ENCODE peak calls at places on chromosome 18, in seven cellular contexts. One of them, this sample, is unnamed.

GRCh38 chr18:13223341-13224148 is 5.0 kb downstream of the LDLRAD4 start:
- DNase-seq in neuronal stem cell: no peak
- DNase-seq in cardiac fibroblast: no peak
- DNase-seq in CD4-positive, CD25-positive, alpha-beta regulatory T cell: no peak
- DNase-seq in right atrium auricular region: peak; percentile 62
- DNase-seq in hepatocyte: no peak
- DNase-seq in heart left ventricle: no peak
- DNase-seq in this sample: no peak

GRCh38 chr18:72674710-72675109 is 130.6 kb upstream of the CBLN2 start:
- DNase-seq in cardiac fibroblast: no peak
- DNase-seq in hepatocyte: no peak
- DNase-seq in neuronal stem cell: no peak
- DNase-seq in heart left ventricle: no peak
- DNase-seq in right atrium auricular region: no peak
- DNase-seq in CD4-positive, CD25-positive, alpha-beta regulatory T cell: no peak
- DNase-seq in this sample: no peak

GRCh38 chr18:12067671-12068070 is 26.0 kb upstream of the ANKRD62 start:
- DNase-seq in right atrium auricular region: no peak
- DNase-seq in heart left ventricle: no peak
- DNase-seq in neuronal stem cell: no peak
- DNase-seq in cardiac fibroblast: no peak
- DNase-seq in CD4-positive, CD25-positive, alpha-beta regulatory T cell: no peak
- DNase-seq in hepatocyte: no peak
- DNase-seq in this sample: no peak

GRCh38 chr18:8357320-8357719 is 251.9 kb upstream of the RAB12 start:
- DNase-seq in neuronal stem cell: no peak
- DNase-seq in heart left ventricle: no peak
- DNase-seq in hepatocyte: no peak
- DNase-seq in right atrium auricular region: no peak
- DNase-seq in cardiac fibroblast: no peak
- DNase-seq in CD4-positive, CD25-positive, alpha-beta regulatory T cell: no peak
- DNase-seq in this sample: no peak

GRCh38 chr18:28834889-28835288 is 658.0 kb upstream of the CDH2 start:
- DNase-seq in right atrium auricular region: no peak
- DNase-seq in hepatocyte: no peak
- DNase-seq in CD4-positive, CD25-positive, alpha-beta regulatory T cell: no peak
- DNase-seq in neuronal stem cell: no peak
- DNase-seq in heart left ventricle: no peak
- DNase-seq in cardiac fibroblast: peak; percentile 85
- DNase-seq in this sample: peak; percentile 76

GRCh38 chr18:47679864-47680263 is 250.6 kb downstream of the SMAD2 start:
- DNase-seq in cardiac fibroblast: no peak
- DNase-seq in hepatocyte: no peak
- DNase-seq in neuronal stem cell: no peak
- DNase-seq in CD4-positive, CD25-positive, alpha-beta regulatory T cell: no peak
- DNase-seq in right atrium auricular region: no peak
- DNase-seq in heart left ventricle: no peak
- DNase-seq in this sample: no peak

GRCh38 chr18:76445275-76445674 is 49.8 kb downstream of the ZNF516 start:
- DNase-seq in right atrium auricular region: no peak
- DNase-seq in hepatocyte: no peak
- DNase-seq in CD4-positive, CD25-positive, alpha-beta regulatory T cell: no peak
- DNase-seq in neuronal stem cell: no peak
- DNase-seq in heart left ventricle: no peak
- DNase-seq in cardiac fibroblast: peak; percentile 87
- DNase-seq in this sample: peak; percentile 79

GRCh38 chr18:79526468-79527460 is 131.0 kb downstream of the NFATC1 start:
- DNase-seq in right atrium auricular region: peak; percentile 79
- DNase-seq in heart left ventricle: peak; percentile 74
- DNase-seq in hepatocyte: no peak
- DNase-seq in neuronal stem cell: no peak
- DNase-seq in cardiac fibroblast: no peak
- DNase-seq in CD4-positive, CD25-positive, alpha-beta regulatory T cell: no peak
- DNase-seq in this sample: no peak

GRCh38 chr18:6778459-6778858 is 48.9 kb downstream of the ARHGAP28 start:
- DNase-seq in cardiac fibroblast: no peak
- DNase-seq in right atrium auricular region: no peak
- DNase-seq in heart left ventricle: no peak
- DNase-seq in CD4-positive, CD25-positive, alpha-beta regulatory T cell: no peak
- DNase-seq in hepatocyte: no peak
- DNase-seq in neuronal stem cell: no peak
- DNase-seq in this sample: no peak

GRCh38 chr18:57150828-57151227 is 3.9 kb downstream of the BOD1L2 start:
- DNase-seq in right atrium auricular region: no peak
- DNase-seq in CD4-positive, CD25-positive, alpha-beta regulatory T cell: no peak
- DNase-seq in cardiac fibroblast: no peak
- DNase-seq in neuronal stem cell: peak; percentile 27
- DNase-seq in hepatocyte: peak; percentile 9
- DNase-seq in heart left ventricle: no peak
- DNase-seq in this sample: no peak

GRCh38 chr18:57154389-57154788 is 7.5 kb downstream of the BOD1L2 start:
- DNase-seq in right atrium auricular region: no peak
- DNase-seq in hepatocyte: no peak
- DNase-seq in cardiac fibroblast: no peak
- DNase-seq in heart left ventricle: no peak
- DNase-seq in neuronal stem cell: no peak
- DNase-seq in CD4-positive, CD25-positive, alpha-beta regulatory T cell: no peak
- DNase-seq in this sample: no peak

GRCh38 chr18:57148263-57148662 is 1.4 kb downstream of the BOD1L2 start:
- DNase-seq in hepatocyte: no peak
- DNase-seq in cardiac fibroblast: no peak
- DNase-seq in heart left ventricle: no peak
- DNase-seq in CD4-positive, CD25-positive, alpha-beta regulatory T cell: no peak
- DNase-seq in right atrium auricular region: no peak
- DNase-seq in neuronal stem cell: no peak
- DNase-seq in this sample: no peak

GRCh38 chr18:57146956-57147636 is at the start of gene BOD1L2:
- DNase-seq in CD4-positive, CD25-positive, alpha-beta regulatory T cell: no peak
- DNase-seq in cardiac fibroblast: no peak
- DNase-seq in right atrium auricular region: no peak
- DNase-seq in heart left ventricle: no peak
- DNase-seq in hepatocyte: no peak
- DNase-seq in neuronal stem cell: no peak
- DNase-seq in this sample: no peak

GRCh38 chr18:57149031-57149430 is 2.1 kb downstream of the BOD1L2 start:
- DNase-seq in right atrium auricular region: no peak
- DNase-seq in neuronal stem cell: no peak
- DNase-seq in heart left ventricle: no peak
- DNase-seq in CD4-positive, CD25-positive, alpha-beta regulatory T cell: no peak
- DNase-seq in hepatocyte: no peak
- DNase-seq in cardiac fibroblast: no peak
- DNase-seq in this sample: no peak
- H3K4me3 ChIP-seq in right atrium auricular region: no peak overlapping the region
- H3K4me3 ChIP-seq in neuronal stem cell: no peak overlapping the region
- H3K4me3 ChIP-seq in heart left ventricle: no peak overlapping the region
- H3K4me3 ChIP-seq in CD4-positive, CD25-positive, alpha-beta regulatory T cell: no peak overlapping the region
- H3K4me3 ChIP-seq in hepatocyte: no peak overlapping the region
- H3K4me3 ChIP-seq in cardiac fibroblast: no peak overlapping the region
- H3K4me3 ChIP-seq in this sample: no peak overlapping the region

DNA sequence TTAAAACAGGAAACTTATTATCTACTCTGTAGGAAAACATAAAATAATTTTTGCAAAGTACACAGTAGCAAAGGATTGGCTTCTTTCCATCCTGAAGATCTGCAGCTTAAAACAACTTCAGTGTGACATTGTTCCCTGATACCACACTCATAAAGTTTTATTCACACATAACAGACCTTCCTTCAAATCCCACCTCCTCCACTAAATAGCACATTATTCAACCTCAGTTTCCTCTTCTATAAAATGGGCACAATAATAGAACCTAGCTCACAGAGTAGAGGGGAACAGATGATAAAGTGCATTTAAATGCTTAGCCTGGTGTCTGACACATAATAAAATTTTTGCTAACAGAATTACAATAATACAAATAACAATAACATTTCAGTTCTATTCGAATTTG is 250.4 kb upstream of the RBBP8 start:
- DNase-seq in neuronal stem cell: no peak
- DNase-seq in right atrium auricular region: no peak
- DNase-seq in CD4-positive, CD25-positive, alpha-beta regulatory T cell: no peak
- DNase-seq in cardiac fibroblast: no peak
- DNase-seq in heart left ventricle: no peak
- DNase-seq in hepatocyte: no peak
- DNase-seq in this sample: no peak
- H3K4me3 ChIP-seq in neuronal stem cell: no peak overlapping the region
- H3K4me3 ChIP-seq in right atrium auricular region: no peak overlapping the region
- H3K4me3 ChIP-seq in CD4-positive, CD25-positive, alpha-beta regulatory T cell: no peak overlapping the region
- H3K4me3 ChIP-seq in cardiac fibroblast: no peak overlapping the region
- H3K4me3 ChIP-seq in heart left ventricle: no peak overlapping the region
- H3K4me3 ChIP-seq in hepatocyte: no peak overlapping the region
- H3K4me3 ChIP-seq in this sample: no peak overlapping the region

GRCh38 chr18:50879302-50880107 is 587 bp downstream of the ME2 start:
- DNase-seq in hepatocyte: no peak
- DNase-seq in CD4-positive, CD25-positive, alpha-beta regulatory T cell: peak; percentile 60
- DNase-seq in neuronal stem cell: peak; percentile 31
- DNase-seq in cardiac fibroblast: peak; percentile 55
- DNase-seq in heart left ventricle: no peak
- DNase-seq in right atrium auricular region: no peak
- DNase-seq in this sample: peak; percentile 60

GRCh38 chr18:50878345-50879301 is at the start of gene ME2:
- DNase-seq in cardiac fibroblast: peak; percentile 92
- DNase-seq in CD4-positive, CD25-positive, alpha-beta regulatory T cell: peak; percentile 94
- DNase-seq in right atrium auricular region: peak; percentile 91
- DNase-seq in hepatocyte: peak; percentile 96
- DNase-seq in neuronal stem cell: peak; percentile 95
- DNase-seq in heart left ventricle: peak; percentile 97
- DNase-seq in this sample: peak; percentile 92

GRCh38 chr18:50880108-50880465 is 1.2 kb downstream of the ME2 start:
- DNase-seq in neuronal stem cell: no peak
- DNase-seq in right atrium auricular region: no peak
- DNase-seq in heart left ventricle: no peak
- DNase-seq in hepatocyte: no peak
- DNase-seq in cardiac fibroblast: no peak
- DNase-seq in CD4-positive, CD25-positive, alpha-beta regulatory T cell: peak; percentile 53
- DNase-seq in this sample: peak; percentile 3

GRCh38 chr18:50877545-50878265 is 1.2 kb upstream of the ME2 start:
- DNase-seq in heart left ventricle: no peak
- DNase-seq in hepatocyte: no peak
- DNase-seq in cardiac fibroblast: no peak
- DNase-seq in right atrium auricular region: no peak
- DNase-seq in neuronal stem cell: no peak
- DNase-seq in CD4-positive, CD25-positive, alpha-beta regulatory T cell: peak; percentile 23
- DNase-seq in this sample: no peak

GRCh38 chr18:50875966-50876536 is 2.9 kb upstream of the ME2 start:
- DNase-seq in CD4-positive, CD25-positive, alpha-beta regulatory T cell: no peak
- DNase-seq in heart left ventricle: no peak
- DNase-seq in cardiac fibroblast: no peak
- DNase-seq in right atrium auricular region: no peak
- DNase-seq in hepatocyte: no peak
- DNase-seq in neuronal stem cell: peak; percentile 38
- DNase-seq in this sample: no peak
- H3K4me3 ChIP-seq in CD4-positive, CD25-positive, alpha-beta regulatory T cell: no peak overlapping the region
- H3K4me3 ChIP-seq in heart left ventricle: no peak overlapping the region
- H3K4me3 ChIP-seq in cardiac fibroblast: no peak overlapping the region
- H3K4me3 ChIP-seq in right atrium auricular region: no peak overlapping the region
- H3K4me3 ChIP-seq in hepatocyte: no peak overlapping the region
- H3K4me3 ChIP-seq in neuronal stem cell: no peak overlapping the region
- H3K4me3 ChIP-seq in this sample: no peak overlapping the region

GRCh38 chr18:46338761-46339160 is 234.6 kb downstream of the HAUS1 start:
- DNase-seq in hepatocyte: no peak
- DNase-seq in cardiac fibroblast: no peak
- DNase-seq in heart left ventricle: no peak
- DNase-seq in right atrium auricular region: no peak
- DNase-seq in CD4-positive, CD25-positive, alpha-beta regulatory T cell: no peak
- DNase-seq in neuronal stem cell: no peak
- DNase-seq in this sample: no peak
- H3K4me3 ChIP-seq in hepatocyte: no peak overlapping the region
- H3K4me3 ChIP-seq in cardiac fibroblast: no peak overlapping the region
- H3K4me3 ChIP-seq in heart left ventricle: no peak overlapping the region
- H3K4me3 ChIP-seq in right atrium auricular region: no peak overlapping the region
- H3K4me3 ChIP-seq in CD4-positive, CD25-positive, alpha-beta regulatory T cell: no peak overlapping the region
- H3K4me3 ChIP-seq in neuronal stem cell: no peak overlapping the region
- H3K4me3 ChIP-seq in this sample: no peak overlapping the region

DNA sequence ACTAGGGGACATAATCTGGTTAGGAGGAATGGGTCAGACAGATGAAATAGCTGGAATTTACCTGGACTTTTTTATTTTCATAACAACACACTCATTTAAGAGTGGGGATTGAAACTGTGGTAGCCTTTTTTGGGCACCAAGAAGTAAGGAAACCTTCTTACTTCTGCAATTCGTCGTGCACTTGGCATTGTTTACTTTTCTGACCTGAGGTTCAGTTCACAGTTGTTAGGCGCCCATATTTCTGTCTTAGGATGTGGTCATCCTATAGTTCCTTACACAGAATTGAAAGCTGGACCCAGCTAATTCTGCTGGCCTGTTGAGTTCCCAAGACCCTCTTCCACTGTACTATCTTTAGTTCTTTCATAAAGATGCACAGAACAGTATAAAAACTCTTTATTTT is 72.9 kb downstream of the TMX3 start:
- DNase-seq in heart left ventricle: no peak
- DNase-seq in neuronal stem cell: no peak
- DNase-seq in hepatocyte: no peak
- DNase-seq in right atrium auricular region: no peak
- DNase-seq in CD4-positive, CD25-positive, alpha-beta regulatory T cell: no peak
- DNase-seq in cardiac fibroblast: no peak
- DNase-seq in this sample: no peak
- H3K4me3 ChIP-seq in heart left ventricle: no peak overlapping the region
- H3K4me3 ChIP-seq in neuronal stem cell: no peak overlapping the region
- H3K4me3 ChIP-seq in hepatocyte: no peak overlapping the region
- H3K4me3 ChIP-seq in right atrium auricular region: no peak overlapping the region
- H3K4me3 ChIP-seq in CD4-positive, CD25-positive, alpha-beta regulatory T cell: no peak overlapping the region
- H3K4me3 ChIP-seq in cardiac fibroblast: no peak overlapping the region
- H3K4me3 ChIP-seq in this sample: no peak overlapping the region

GRCh38 chr18:2847341-2848144 is 737 bp downstream of the EMILIN2 start:
- DNase-seq in CD4-positive, CD25-positive, alpha-beta regulatory T cell: peak; percentile 16
- DNase-seq in hepatocyte: peak; percentile 46
- DNase-seq in heart left ventricle: peak; percentile 68
- DNase-seq in right atrium auricular region: no peak
- DNase-seq in neuronal stem cell: peak; percentile 38
- DNase-seq in cardiac fibroblast: peak; percentile 33
- DNase-seq in this sample: peak; percentile 51

GRCh38 chr18:2848145-2848878 is 1.5 kb downstream of the EMILIN2 start:
- DNase-seq in neuronal stem cell: peak; percentile 12
- DNase-seq in cardiac fibroblast: peak; percentile 12
- DNase-seq in hepatocyte: no peak
- DNase-seq in right atrium auricular region: no peak
- DNase-seq in CD4-positive, CD25-positive, alpha-beta regulatory T cell: peak; percentile 14
- DNase-seq in heart left ventricle: no peak
- DNase-seq in this sample: peak; percentile 9

GRCh38 chr18:2850816-2851215 is 4.0 kb downstream of the EMILIN2 start:
- DNase-seq in cardiac fibroblast: no peak
- DNase-seq in heart left ventricle: no peak
- DNase-seq in hepatocyte: no peak
- DNase-seq in CD4-positive, CD25-positive, alpha-beta regulatory T cell: no peak
- DNase-seq in right atrium auricular region: no peak
- DNase-seq in neuronal stem cell: no peak
- DNase-seq in this sample: no peak

GRCh38 chr18:2846638-2847340 is at the start of gene EMILIN2:
- DNase-seq in cardiac fibroblast: peak; percentile 35
- DNase-seq in neuronal stem cell: peak; percentile 47
- DNase-seq in CD4-positive, CD25-positive, alpha-beta regulatory T cell: peak; percentile 29
- DNase-seq in right atrium auricular region: peak; percentile 91
- DNase-seq in heart left ventricle: peak; percentile 91
- DNase-seq in hepatocyte: peak; percentile 62
- DNase-seq in this sample: peak; percentile 65

DNA sequence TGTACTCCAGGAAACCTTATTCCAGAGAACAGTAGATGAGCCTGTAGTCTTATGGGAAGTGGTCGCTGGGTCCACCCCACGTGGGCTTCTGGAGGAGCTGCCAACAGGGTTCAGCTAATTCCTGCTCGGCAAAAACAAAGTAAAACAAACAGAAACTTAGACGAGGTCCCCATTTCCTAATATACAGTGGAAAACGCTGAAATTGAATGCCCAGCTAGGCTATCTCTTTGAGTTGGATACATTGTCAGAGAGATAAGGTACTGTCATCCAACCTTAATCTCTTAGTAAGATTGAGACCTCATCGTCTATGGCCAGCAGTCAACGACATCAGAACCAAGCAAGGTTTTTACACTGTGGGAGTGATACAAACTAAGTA is 2.1 kb downstream of the EMILIN2 start:
- DNase-seq in right atrium auricular region: no peak
- DNase-seq in neuronal stem cell: no peak
- DNase-seq in CD4-positive, CD25-positive, alpha-beta regulatory T cell: no peak
- DNase-seq in hepatocyte: no peak
- DNase-seq in cardiac fibroblast: no peak
- DNase-seq in heart left ventricle: no peak
- DNase-seq in this sample: no peak
- H3K4me3 ChIP-seq in right atrium auricular region: no peak overlapping the region
- H3K4me3 ChIP-seq in neuronal stem cell: no peak overlapping the region
- H3K4me3 ChIP-seq in CD4-positive, CD25-positive, alpha-beta regulatory T cell: no peak overlapping the region
- H3K4me3 ChIP-seq in hepatocyte: no peak overlapping the region
- H3K4me3 ChIP-seq in cardiac fibroblast: no peak overlapping the region
- H3K4me3 ChIP-seq in heart left ventricle: peak overlapping the region; percentile 71
- H3K4me3 ChIP-seq in this sample: no peak overlapping the region